ENCODE peak calls at places on chromosomes 5 and 9, in five cellular contexts. D is stimulated activated CD8-positive, alpha-beta memory T cell treated with anti-CD3 and anti-CD28 coated beads, Interleukin-2, amount 100 ng/mL, for 1 hour; R is NCI-H774; K is ureter; U is HS-5. F is an unnamed sample.

GRCh38 chr5:122673343-122673742 is 101.5 kb upstream of the SNX2 start:
- DNase-seq in D (no peak), R (no peak), K (no peak), U (no peak), F (no peak)

GRCh38 chr9:14068690-14069089 is 245.3 kb downstream of the NFIB start:
- DNase-seq in D (no peak), R (no peak), K (no peak), U (no peak), F (no peak)

GRCh38 chr5:89572696-89573095 is 689.7 kb upstream of the MEF2C start:
- DNase-seq in D (no peak), R (no peak), K (no peak), U (no peak), F (no peak)

GRCh38 chr9:94056442-94056974 is 27.8 kb upstream of the PTPDC1 start:
- DNase-seq in D (no peak), R (peak), K (no peak), U (peak), F (no peak)

GRCh38 chr5:135843571-135844337 is 9.3 kb downstream of the SLC25A48 start:
- DNase-seq in D (no peak), R (no peak), K (no peak), U (no peak), F (no peak)

GRCh38 chr9:33881635-33882034 is 64.7 kb downstream of the UBE2R2 start:
- DNase-seq in D (no peak), R (no peak), K (no peak), U (no peak), F (no peak)

GRCh38 chr5:13480834-13481233 is 463.7 kb downstream of the DNAH5 start:
- DNase-seq in D (no peak), R (no peak), K (no peak), U (no peak), F (no peak)

GRCh38 chr9:19116391-19116790 is 10.9 kb downstream of the PLIN2 start:
- DNase-seq in D (no peak), R (no peak), K (peak), U (no peak), F (no peak)

GRCh38 chr9:72129271-72130156 is 19.7 kb upstream of the GDA start:
- DNase-seq in D (no peak), R (no peak), K (no peak), U (no peak), F (no peak)

GRCh38 chr5:93163010-93163663 is 417.9 kb downstream of the NR2F1-AS1 start:
- DNase-seq in D (no peak), R (no peak), K (no peak), U (peak), F (no peak)

GRCh38 chr9:101409079-101409477 is 10.4 kb downstream of the ZNF189 start:
- DNase-seq in D (no peak), R (no peak), K (no peak), U (no peak), F (no peak)

GRCh38 chr9:89835676-89836075 is 230.9 kb downstream of the GADD45G start:
- DNase-seq in D (no peak), R (no peak), K (no peak), U (no peak), F (no peak)

GRCh38 chr5:172944741-172945140 is 14.5 kb upstream of the RPL26L1 start:
- DNase-seq in D (no peak), R (no peak), K (no peak), U (no peak), F (no peak)